ENCODE peak calls at places on chromosomes 6 and 20, in four cellular contexts. P is activated naive CD4-positive, alpha-beta T cell treated with anti-CD3 and anti-CD28 coated beads for 36 hours; U is NCI-H446; L is EH. M is an unnamed sample.

GRCh38 chr6:139895205-139895793 is 520.9 kb upstream of the CITED2 start:
- DNase-seq in U (no peak), P (no peak), L (no peak), M (no peak)

GRCh38 chr6:53587291-53587690 is 42.4 kb upstream of the GCLC start:
- DNase-seq in U (no peak), P (no peak), L (no peak), M (no peak)

GRCh38 chr6:73803562-73804221 is 107.7 kb downstream of the CD109 start:
- DNase-seq in L (peak; percentile 95), U (peak; percentile 4), P (peak; percentile 10), M (no peak)

GRCh38 chr6:41028618-41029486 is 10.2 kb downstream of the UNC5CL start:
- DNase-seq in P (no peak), U (no peak), L (no peak), M (peak; percentile 73)

GRCh38 chr20:59560588-59561227 is 43.6 kb upstream of the PHACTR3 start:
- DNase-seq in P (no peak), U (peak; percentile 62), L (peak; percentile 28), M (no peak)

GRCh38 chr6:41073968-41074691 is 1.4 kb downstream of the NFYA start:
- DNase-seq in L (peak; percentile 51), P (no peak), U (peak; percentile 24), M (no peak)

GRCh38 chr6:5098501-5099270 is 13.5 kb downstream of the PPP1R3G start:
- DNase-seq in U (no peak), P (no peak), L (no peak), M (no peak)

GRCh38 chr6:40810176-40810575 is 223.0 kb upstream of the LRFN2 start:
- DNase-seq in U (no peak), L (peak; percentile 50), P (no peak), M (no peak)

GRCh38 chr20:64106981-64107735 is at the start of gene NPBWR2:
- DNase-seq in L (no peak), U (no peak), P (peak; percentile 23), M (no peak)

GRCh38 chr6:138554146-138554545 is 54.9 kb upstream of the NHSL1 start:
- DNase-seq in L (no peak), U (no peak), P (no peak), M (no peak)

GRCh38 chr6:85641916-85642773 is 541 bp downstream of the SYNCRIP start:
- DNase-seq in U (peak; percentile 39), L (peak; percentile 68), P (peak; percentile 61), M (peak; percentile 71)

GRCh38 chr6:78713564-78713963 is 153.8 kb upstream of the IRAK1BP1 start:
- DNase-seq in U (no peak), L (no peak), P (no peak), M (no peak)

GRCh38 chr6:24949020-24949569 is 13.3 kb upstream of the RIPOR2 start:
- DNase-seq in P (peak; percentile 51), U (no peak), L (no peak), M (peak; percentile 42)

GRCh38 chr6:113120214-113120576 is 737.0 kb upstream of the MARCKS start:
- DNase-seq in P (no peak), U (no peak), L (peak; percentile 97), M (no peak)

GRCh38 chr6:11080296-11080695 is 13.3 kb upstream of the SMIM13 start:
- DNase-seq in P (no peak), L (no peak), U (no peak), M (no peak)

GRCh38 chr6:138897031-138897430 is 91.0 kb downstream of the REPS1 start:
- DNase-seq in U (no peak), P (no peak), L (no peak), M (no peak)

GRCh38 chr6:152594726-152595125 is 42.4 kb downstream of the SYNE1 start:
- DNase-seq in L (no peak), P (no peak), U (no peak), M (no peak)

GRCh38 chr6:169495601-169496000 is 206.2 kb downstream of the WDR27 start:
- DNase-seq in P (no peak), U (no peak), L (peak; percentile 73), M (no peak)

GRCh38 chr20:1010659-1011058 is 8.5 kb upstream of the RSPO4 start:
- DNase-seq in U (no peak), L (no peak), P (no peak), M (no peak)

GRCh38 chr20:9068896-9069663 is at the start of gene PLCB4:
- DNase-seq in U (peak; percentile 67), P (no peak), L (peak; percentile 76), M (peak; percentile 46)

GRCh38 chr20:33914871-33915270 is 78.8 kb upstream of the RALY start:
- DNase-seq in L (peak; percentile 58), P (peak; percentile 76), U (no peak), M (peak; percentile 81)

GRCh38 chr6:29602564-29603361 is 17.8 kb downstream of the OR2H2 start:
- DNase-seq in P (peak; percentile 12), U (no peak), L (peak; percentile 46), M (peak; percentile 31)

GRCh38 chr6:33008944-33009861 is at the start of gene HLA-DOA:
- DNase-seq in U (no peak), L (peak; percentile 19), P (peak; percentile 63), M (peak; percentile 12)

GRCh38 chr6:34157236-34157830 is 11.4 kb upstream of the GRM4 start:
- DNase-seq in U (no peak), P (no peak), L (no peak), M (no peak)

GRCh38 chr20:33554914-33555420 is 65.1 kb downstream of the CBFA2T2 start:
- DNase-seq in P (peak; percentile 46), L (peak; percentile 93), U (peak; percentile 95), M (peak; percentile 29)